ENCODE peak calls at places on chromosomes 3 and 15, in four cellular contexts. A is posterior vena cava; Z is mucosa of gallbladder; D is effector CD4-positive, alpha-beta T cell. L is an unnamed sample.

GRCh38 chr3:42654331-42655201 is 1.1 kb downstream of the ZBTB47 start:
- DNase-seq in A (peak), Z (no peak), D (no peak), L (peak)

GRCh38 chr3:59771760-59772159 is 721.9 kb upstream of the CFAP20DC start:
- DNase-seq in A (no peak), Z (no peak), D (no peak), L (no peak)

GRCh38 chr15:59138243-59138642 is 33.3 kb downstream of the CCNB2 start:
- DNase-seq in A (no peak), Z (peak), D (peak), L (peak)

GRCh38 chr3:30693470-30694120 is 87.2 kb downstream of the TGFBR2 start:
- DNase-seq in A (no peak), Z (peak), D (peak), L (peak)

GRCh38 chr3:134753999-134754742 is 40.9 kb upstream of the EPHB1 start:
- DNase-seq in A (no peak), Z (no peak), D (no peak), L (no peak)

GRCh38 chr3:54936561-54936960 is 8.7 kb upstream of the LRTM1 start:
- DNase-seq in A (no peak), Z (no peak), D (no peak), L (no peak)

GRCh38 chr15:39588531-39589192 is 7.8 kb downstream of the THBS1 start:
- DNase-seq in A (no peak), Z (no peak), D (no peak), L (no peak)

GRCh38 chr3:136831461-136831860 is 12.5 kb downstream of the SLC35G2 start:
- DNase-seq in A (no peak), Z (no peak), D (no peak), L (peak)

GRCh38 chr3:111906667-111907066 is 47.6 kb downstream of the PHLDB2 start:
- DNase-seq in A (no peak), Z (no peak), D (no peak), L (no peak)

GRCh38 chr15:65942436-65942835 is 73.1 kb downstream of the RAB11A start:
- DNase-seq in A (no peak), Z (no peak), D (no peak), L (no peak)

GRCh38 chr15:34436956-34437442 is 609 bp downstream of the GOLGA8A start:
- DNase-seq in A (no peak), Z (no peak), D (peak), L (peak)

GRCh38 chr3:123732447-123732846 is 147.6 kb upstream of the HACD2 start:
- DNase-seq in A (no peak), Z (no peak), D (no peak), L (no peak)

GRCh38 chr3:50324351-50325144 is 2.0 kb upstream of the HYAL2 start:
- DNase-seq in A (peak), Z (no peak), D (peak), L (peak)

GRCh38 chr3:15521573-15521965 is at the start of gene COLQ:
- DNase-seq in A (no peak), Z (no peak), D (no peak), L (no peak)

GRCh38 chr3:109050591-109051167 is 67.3 kb downstream of the MORC1 start:
- DNase-seq in A (no peak), Z (no peak), D (no peak), L (no peak)

L was measured in testis.